ENCODE peak calls at places on chromosomes 16 and 17, in eight cellular contexts. P, B, M, G, X, Y, Q and I are unnamed samples.

GRCh38 chr17:49762148-49762941 is 1.6 kb downstream of the FAM117A start:
- DNase-seq in P (peak; percentile 81), B (no peak), M (no peak), G (no peak), X (no peak), Y (no peak), Q (peak; percentile 30), I (peak; percentile 72)

GRCh38 chr17:43171761-43172487 is 910 bp downstream of the NBR1 start:
- DNase-seq in P (peak; percentile 87), B (peak; percentile 97), M (no peak), G (no peak), X (peak; percentile 92), Y (no peak), Q (peak; percentile 97), I (peak; percentile 95)

GRCh38 chr16:48188449-48189102 is 32.8 kb upstream of the ABCC12 start:
- DNase-seq in P (peak; percentile 44), B (no peak), M (no peak), G (no peak), X (no peak), Y (no peak), Q (no peak), I (peak; percentile 10)

GRCh38 chr17:76539631-76540271 is at the start of gene PRCD:
- DNase-seq in P (no peak), B (no peak), M (no peak), G (no peak), X (no peak), Y (no peak), Q (no peak), I (no peak)

GRCh38 chr16:30075503-30076275 is at the start of gene PPP4C:
- DNase-seq in P (peak; percentile 91), B (peak; percentile 96), M (peak; percentile 99), G (peak; percentile 78), X (peak; percentile 89), Y (peak; percentile 85), Q (peak; percentile 91), I (peak; percentile 92)

GRCh38 chr17:39617446-39618251 is 9.1 kb upstream of the PPP1R1B start:
- DNase-seq in P (peak; percentile 74), B (peak; percentile 78), M (peak; percentile 20), G (no peak), X (peak; percentile 36), Y (peak; percentile 49), Q (peak; percentile 68), I (peak; percentile 71)

GRCh38 chr17:9906616-9907015 is 1.5 kb upstream of the RCVRN start:
- DNase-seq in P (no peak), B (no peak), M (no peak), G (no peak), X (no peak), Y (no peak), Q (no peak), I (no peak)

GRCh38 chr17:34291721-34292348 is 6.3 kb downstream of the CCL11 start:
- DNase-seq in P (peak; percentile 35), B (no peak), M (no peak), G (no peak), X (no peak), Y (no peak), Q (peak; percentile 36), I (peak; percentile 86)

GRCh38 chr16:11053916-11054460 is 109.6 kb downstream of the CLEC16A start:
- DNase-seq in P (no peak), B (no peak), M (no peak), G (no peak), X (no peak), Y (no peak), Q (no peak), I (no peak)